ENCODE peak calls at places on chromosomes 13 and 19, in six cellular contexts. One of them, this sample, is unnamed.

GRCh38 chr13:86976521-86977324 is 694.4 kb upstream of the SLITRK5 start:
- DNase-seq in NCI-H774: no peak
- DNase-seq in SK-N-DZ: no peak
- DNase-seq in iris pigment epithelial cell: no peak
- DNase-seq in left lung: no peak
- DNase-seq in putamen: no peak
- DNase-seq in this sample: no peak

GRCh38 chr13:111789420-111789819 is 277.5 kb upstream of the SOX1 start:
- DNase-seq in NCI-H774: no peak
- DNase-seq in SK-N-DZ: no peak
- DNase-seq in iris pigment epithelial cell: no peak
- DNase-seq in left lung: no peak
- DNase-seq in putamen: no peak
- DNase-seq in this sample: no peak

GRCh38 chr13:77379508-77379907 is 52.6 kb upstream of the MYCBP2 start:
- DNase-seq in NCI-H774: no peak
- DNase-seq in SK-N-DZ: no peak
- DNase-seq in iris pigment epithelial cell: no peak
- DNase-seq in left lung: no peak
- DNase-seq in putamen: no peak
- DNase-seq in this sample: no peak

GRCh38 chr13:99505814-99506269 is 4.6 kb downstream of the TM9SF2 start:
- DNase-seq in NCI-H774: no peak
- DNase-seq in SK-N-DZ: no peak
- DNase-seq in iris pigment epithelial cell: peak; percentile 34
- DNase-seq in left lung: no peak
- DNase-seq in putamen: no peak
- DNase-seq in this sample: no peak

GRCh38 chr13:98442391-98443230 is 134.3 kb downstream of the STK24 start:
- DNase-seq in NCI-H774: no peak
- DNase-seq in SK-N-DZ: no peak
- DNase-seq in iris pigment epithelial cell: no peak
- DNase-seq in left lung: no peak
- DNase-seq in putamen: no peak
- DNase-seq in this sample: no peak

GRCh38 chr19:58097349-58097748 is 682 bp downstream of the ZSCAN18 start:
- DNase-seq in NCI-H774: no peak
- DNase-seq in SK-N-DZ: no peak
- DNase-seq in iris pigment epithelial cell: no peak
- DNase-seq in left lung: no peak
- DNase-seq in putamen: no peak
- DNase-seq in this sample: no peak

GRCh38 chr19:19207637-19208582 is 3.8 kb upstream of the NCAN start:
- DNase-seq in NCI-H774: no peak
- DNase-seq in SK-N-DZ: no peak
- DNase-seq in iris pigment epithelial cell: no peak
- DNase-seq in left lung: no peak
- DNase-seq in putamen: peak; percentile 58
- DNase-seq in this sample: peak; percentile 71

GRCh38 chr13:98214707-98215106 is 37.6 kb upstream of the RNF113B start:
- DNase-seq in NCI-H774: no peak
- DNase-seq in SK-N-DZ: no peak
- DNase-seq in iris pigment epithelial cell: peak; percentile 26
- DNase-seq in left lung: no peak
- DNase-seq in putamen: no peak
- DNase-seq in this sample: no peak

GRCh38 chr19:46713781-46714522 is 3.0 kb downstream of the PRKD2 start:
- DNase-seq in NCI-H774: peak; percentile 84
- DNase-seq in SK-N-DZ: peak; percentile 29
- DNase-seq in iris pigment epithelial cell: peak; percentile 80
- DNase-seq in left lung: peak; percentile 96
- DNase-seq in putamen: peak; percentile 65
- DNase-seq in this sample: peak; percentile 35

GRCh38 chr13:99214232-99214631 is 13.6 kb downstream of the UBAC2 start:
- DNase-seq in NCI-H774: no peak
- DNase-seq in SK-N-DZ: no peak
- DNase-seq in iris pigment epithelial cell: no peak
- DNase-seq in left lung: no peak
- DNase-seq in putamen: no peak
- DNase-seq in this sample: no peak

GRCh38 chr19:14072535-14073231 is at the start of gene MISP3:
- DNase-seq in NCI-H774: peak; percentile 84
- DNase-seq in SK-N-DZ: peak; percentile 41
- DNase-seq in iris pigment epithelial cell: peak; percentile 45
- DNase-seq in left lung: peak; percentile 77
- DNase-seq in putamen: no peak
- DNase-seq in this sample: no peak

GRCh38 chr19:9308091-9308490 is 1.5 kb downstream of the ZNF699 start:
- DNase-seq in NCI-H774: no peak
- DNase-seq in SK-N-DZ: no peak
- DNase-seq in iris pigment epithelial cell: peak; percentile 14
- DNase-seq in left lung: no peak
- DNase-seq in putamen: no peak
- DNase-seq in this sample: no peak

GRCh38 chr19:33270769-33271168 is 31.6 kb downstream of the CEBPA start:
- DNase-seq in NCI-H774: no peak
- DNase-seq in SK-N-DZ: no peak
- DNase-seq in iris pigment epithelial cell: no peak
- DNase-seq in left lung: no peak
- DNase-seq in putamen: no peak
- DNase-seq in this sample: no peak

GRCh38 chr19:1672038-1672768 is 19.8 kb upstream of the TCF3 start:
- DNase-seq in NCI-H774: no peak
- DNase-seq in SK-N-DZ: peak; percentile 68
- DNase-seq in iris pigment epithelial cell: peak; percentile 45
- DNase-seq in left lung: no peak
- DNase-seq in putamen: no peak
- DNase-seq in this sample: no peak

GRCh38 chr13:53778937-53779336 is 750.3 kb downstream of the OLFM4 start:
- DNase-seq in NCI-H774: no peak
- DNase-seq in SK-N-DZ: no peak
- DNase-seq in iris pigment epithelial cell: no peak
- DNase-seq in left lung: no peak
- DNase-seq in putamen: no peak
- DNase-seq in this sample: no peak

This sample was measured in midbrain.